ENCODE peak calls at places on chromosomes 12 and 14, in nine cellular contexts. N is HCEC 1CT; I is GM23248; C is GDM1; P is HEK293T; Q is AG10803; U is NCI-H1105 treated with DMSO at 0.1 percent for 48 hours; L is activated T-helper 9 cell treated with anti-CD3 and anti-CD28 coated beads, Interleukin-2, amount 50 U/mL, for 16 hours; H is cardiac muscle cell. B is an unnamed sample.

GRCh38 chr12:6478406-6478805 is 7.9 kb upstream of the VAMP1 start:
- DNase-seq in N (no peak), I (peak; percentile 73), C (no peak), P (no peak), Q (peak; percentile 83), U (no peak), L (no peak), H (peak; percentile 25), B (no peak)

GRCh38 chr12:12392428-12392827 is 35.5 kb downstream of the BORCS5 start:
- DNase-seq in N (no peak), I (no peak), C (no peak), P (no peak), Q (no peak), U (no peak), L (no peak), H (peak; percentile 78), B (no peak)

GRCh38 chr12:66241061-66242043 is 52.3 kb downstream of the IRAK3 start:
- DNase-seq in N (peak; percentile 88), I (peak; percentile 89), C (no peak), P (no peak), Q (peak; percentile 88), U (no peak), L (no peak), H (peak; percentile 93), B (no peak)

GRCh38 chr14:90175631-90176030 is 80.7 kb upstream of the PSMC1 start:
- DNase-seq in N (no peak), I (no peak), C (no peak), P (no peak), Q (no peak), U (no peak), L (no peak), H (no peak), B (no peak)

GRCh38 chr12:29595071-29595755 is 97.7 kb upstream of the OVCH1 start:
- DNase-seq in N (no peak), I (no peak), C (no peak), P (no peak), Q (no peak), U (no peak), L (no peak), H (no peak), B (no peak)

GRCh38 chr14:35678403-35679028 is 130.6 kb downstream of the RALGAPA1 start:
- DNase-seq in N (no peak), I (no peak), C (no peak), P (no peak), Q (no peak), U (no peak), L (no peak), H (no peak), B (no peak)

GRCh38 chr14:70718383-70719123 is 76.8 kb downstream of the TTC9 start:
- DNase-seq in N (no peak), I (no peak), C (no peak), P (no peak), Q (no peak), U (no peak), L (no peak), H (no peak), B (no peak)

GRCh38 chr12:6370576-6370935 is 4.8 kb downstream of the SCNN1A start:
- DNase-seq in N (no peak), I (no peak), C (no peak), P (no peak), Q (no peak), U (no peak), L (no peak), H (no peak), B (no peak)

GRCh38 chr14:32608880-32609279 is 279.8 kb downstream of the AKAP6 start:
- DNase-seq in N (peak; percentile 78), I (peak; percentile 81), C (no peak), P (no peak), Q (peak; percentile 56), U (no peak), L (no peak), H (peak; percentile 63), B (no peak)

GRCh38 chr14:94174622-94175402 is 690 bp downstream of the PPP4R4 start:
- DNase-seq in N (no peak), I (peak; percentile 22), C (no peak), P (peak; percentile 19), Q (no peak), U (no peak), L (no peak), H (no peak), B (no peak)

GRCh38 chr12:131332224-131332623 is 378.5 kb downstream of the ADGRD1 start:
- DNase-seq in N (no peak), I (no peak), C (no peak), P (no peak), Q (no peak), U (no peak), L (no peak), H (no peak), B (no peak)

GRCh38 chr14:68984686-68985085 is 5.6 kb upstream of the ACTN1 start:
- DNase-seq in N (no peak), I (no peak), C (no peak), P (no peak), Q (no peak), U (no peak), L (no peak), H (no peak), B (no peak)

GRCh38 chr12:56565510-56566101 is 44.0 kb downstream of the RBMS2 start:
- DNase-seq in N (peak; percentile 74), I (peak; percentile 85), C (no peak), P (no peak), Q (peak; percentile 78), U (no peak), L (no peak), H (peak; percentile 92), B (peak; percentile 34)

GRCh38 chr12:94151577-94151976 is 3.2 kb downstream of the PLXNC1 start:
- DNase-seq in N (no peak), I (no peak), C (no peak), P (no peak), Q (no peak), U (no peak), L (no peak), H (no peak), B (no peak)

GRCh38 chr14:80388980-80389711 is 177.8 kb upstream of the DIO2 start:
- DNase-seq in N (peak; percentile 87), I (peak; percentile 89), C (no peak), P (no peak), Q (peak; percentile 94), U (no peak), L (no peak), H (peak; percentile 89), B (no peak)

GRCh38 chr12:29733060-29733459 is 50.7 kb downstream of the TMTC1 start:
- DNase-seq in N (peak; percentile 51), I (peak; percentile 35), C (no peak), P (no peak), Q (no peak), U (no peak), L (no peak), H (no peak), B (no peak)

GRCh38 chr12:70609203-70609602 is 28.0 kb downstream of the PTPRB start:
- DNase-seq in N (no peak), I (peak; percentile 28), C (no peak), P (peak; percentile 10), Q (peak; percentile 6), U (no peak), L (no peak), H (no peak), B (no peak)

GRCh38 chr12:62458626-62459025 is 8.0 kb upstream of the MON2 start:
- DNase-seq in N (no peak), I (no peak), C (no peak), P (no peak), Q (no peak), U (no peak), L (no peak), H (no peak), B (no peak)

GRCh38 chr12:93108958-93109357 is 179.9 kb upstream of the EEA1 start:
- DNase-seq in N (peak; percentile 70), I (peak; percentile 40), C (no peak), P (no peak), Q (peak; percentile 62), U (no peak), L (no peak), H (peak; percentile 67), B (no peak)

GRCh38 chr12:29741342-29742241 is 42.1 kb downstream of the TMTC1 start:
- DNase-seq in N (peak; percentile 91), I (peak; percentile 75), C (no peak), P (no peak), Q (no peak), U (no peak), L (no peak), H (peak; percentile 95), B (peak; percentile 57)

GRCh38 chr12:63880742-63881141 is 36.2 kb downstream of the SRGAP1 start:
- DNase-seq in N (no peak), I (no peak), C (no peak), P (no peak), Q (no peak), U (no peak), L (no peak), H (no peak), B (no peak)

B was measured in SK-MEL-5.